ENCODE peak calls at places on chromosomes 5 and 9, in seven cellular contexts. One of them, this sample, is unnamed.

GRCh38 chr9:111691686-111692329 is 30.4 kb downstream of the GNG10 start:
- DNase-seq in HFF-Myc: peak
- DNase-seq in GM23338: peak
- DNase-seq in esophagus squamous epithelium: no peak
- DNase-seq in AG04449: no peak
- DNase-seq in MM.1S: peak
- DNase-seq in AG10803: peak
- DNase-seq in this sample: no peak

GRCh38 chr5:174589599-174589998 is 134.8 kb upstream of the MSX2 start:
- DNase-seq in esophagus squamous epithelium: no peak
- DNase-seq in AG10803: no peak
- DNase-seq in HFF-Myc: no peak
- DNase-seq in AG04449: no peak
- DNase-seq in GM23338: no peak
- DNase-seq in MM.1S: no peak
- DNase-seq in this sample: no peak

GRCh38 chr9:14312721-14313377 is 1.1 kb downstream of the NFIB start:
- DNase-seq in MM.1S: no peak
- DNase-seq in AG04449: no peak
- DNase-seq in esophagus squamous epithelium: no peak
- DNase-seq in GM23338: peak
- DNase-seq in AG10803: no peak
- DNase-seq in HFF-Myc: no peak
- DNase-seq in this sample: peak

GRCh38 chr5:77662615-77663014 is 24.1 kb upstream of the OTP start:
- DNase-seq in esophagus squamous epithelium: no peak
- DNase-seq in AG04449: no peak
- DNase-seq in HFF-Myc: no peak
- DNase-seq in MM.1S: no peak
- DNase-seq in GM23338: no peak
- DNase-seq in AG10803: no peak
- DNase-seq in this sample: no peak

GRCh38 chr5:151195622-151196021 is 28.3 kb downstream of the CCDC69 start:
- DNase-seq in GM23338: no peak
- DNase-seq in HFF-Myc: no peak
- DNase-seq in AG10803: peak
- DNase-seq in esophagus squamous epithelium: no peak
- DNase-seq in MM.1S: no peak
- DNase-seq in AG04449: no peak
- DNase-seq in this sample: no peak

GRCh38 chr5:112703866-112704820 is 33.5 kb upstream of the APC start:
- DNase-seq in MM.1S: no peak
- DNase-seq in esophagus squamous epithelium: no peak
- DNase-seq in HFF-Myc: no peak
- DNase-seq in GM23338: no peak
- DNase-seq in AG04449: no peak
- DNase-seq in AG10803: peak
- DNase-seq in this sample: no peak

GRCh38 chr9:106060885-106061284 is 366.5 kb downstream of the TMEM38B start:
- DNase-seq in HFF-Myc: no peak
- DNase-seq in MM.1S: no peak
- DNase-seq in AG10803: no peak
- DNase-seq in GM23338: no peak
- DNase-seq in esophagus squamous epithelium: no peak
- DNase-seq in AG04449: no peak
- DNase-seq in this sample: no peak

GRCh38 chr5:154444559-154445421 is 1.0 kb upstream of the SAP30L start:
- DNase-seq in HFF-Myc: no peak
- DNase-seq in MM.1S: peak
- DNase-seq in GM23338: peak
- DNase-seq in AG10803: no peak
- DNase-seq in AG04449: no peak
- DNase-seq in esophagus squamous epithelium: no peak
- DNase-seq in this sample: no peak

GRCh38 chr5:25027016-25027415 is 382.2 kb upstream of the CDH10 start:
- DNase-seq in AG04449: no peak
- DNase-seq in AG10803: no peak
- DNase-seq in MM.1S: no peak
- DNase-seq in esophagus squamous epithelium: no peak
- DNase-seq in GM23338: no peak
- DNase-seq in HFF-Myc: no peak
- DNase-seq in this sample: no peak

GRCh38 chr9:87656485-87656884 is 69.4 kb upstream of the CTSL start:
- DNase-seq in HFF-Myc: no peak
- DNase-seq in GM23338: no peak
- DNase-seq in AG04449: no peak
- DNase-seq in AG10803: no peak
- DNase-seq in esophagus squamous epithelium: no peak
- DNase-seq in MM.1S: no peak
- DNase-seq in this sample: no peak

GRCh38 chr9:136577941-136578619 is 32.2 kb upstream of the NOTCH1 start:
- DNase-seq in esophagus squamous epithelium: no peak
- DNase-seq in AG04449: no peak
- DNase-seq in GM23338: no peak
- DNase-seq in AG10803: no peak
- DNase-seq in MM.1S: no peak
- DNase-seq in HFF-Myc: no peak
- DNase-seq in this sample: no peak

GRCh38 chr5:56532411-56532935 is 282.9 kb upstream of the MAP3K1 start:
- DNase-seq in GM23338: no peak
- DNase-seq in MM.1S: no peak
- DNase-seq in esophagus squamous epithelium: no peak
- DNase-seq in HFF-Myc: no peak
- DNase-seq in AG10803: no peak
- DNase-seq in AG04449: no peak
- DNase-seq in this sample: no peak

GRCh38 chr9:116466289-116467012 is 220.7 kb upstream of the TRIM32 start:
- DNase-seq in AG10803: no peak
- DNase-seq in AG04449: no peak
- DNase-seq in GM23338: no peak
- DNase-seq in esophagus squamous epithelium: no peak
- DNase-seq in MM.1S: no peak
- DNase-seq in HFF-Myc: no peak
- DNase-seq in this sample: no peak

GRCh38 chr9:12163775-12164458 is 529.3 kb upstream of the TYRP1 start:
- DNase-seq in AG10803: no peak
- DNase-seq in MM.1S: no peak
- DNase-seq in esophagus squamous epithelium: no peak
- DNase-seq in AG04449: no peak
- DNase-seq in HFF-Myc: no peak
- DNase-seq in GM23338: no peak
- DNase-seq in this sample: no peak

GRCh38 chr5:159178978-159179377 is 30.4 kb downstream of the RNF145 start:
- DNase-seq in esophagus squamous epithelium: no peak
- DNase-seq in MM.1S: no peak
- DNase-seq in AG04449: peak
- DNase-seq in AG10803: peak
- DNase-seq in GM23338: no peak
- DNase-seq in HFF-Myc: peak
- DNase-seq in this sample: no peak

GRCh38 chr5:62307364-62307689 is 1.3 kb downstream of the KIF2A start:
- DNase-seq in HFF-Myc: no peak
- DNase-seq in esophagus squamous epithelium: no peak
- DNase-seq in AG04449: no peak
- DNase-seq in MM.1S: no peak
- DNase-seq in AG10803: no peak
- DNase-seq in GM23338: no peak
- DNase-seq in this sample: no peak

GRCh38 chr5:169933624-169934023 is 46.7 kb downstream of the INSYN2B start:
- DNase-seq in HFF-Myc: no peak
- DNase-seq in MM.1S: no peak
- DNase-seq in esophagus squamous epithelium: no peak
- DNase-seq in GM23338: no peak
- DNase-seq in AG04449: no peak
- DNase-seq in AG10803: peak
- DNase-seq in this sample: no peak

GRCh38 chr9:88791105-88791805 is 200.0 kb upstream of the S1PR3 start:
- DNase-seq in AG04449: peak
- DNase-seq in HFF-Myc: no peak
- DNase-seq in GM23338: no peak
- DNase-seq in AG10803: peak
- DNase-seq in esophagus squamous epithelium: no peak
- DNase-seq in MM.1S: no peak
- DNase-seq in this sample: no peak

GRCh38 chr5:178685386-178686059 is 44.9 kb downstream of the ZNF354A start:
- DNase-seq in HFF-Myc: no peak
- DNase-seq in AG10803: no peak
- DNase-seq in AG04449: no peak
- DNase-seq in esophagus squamous epithelium: no peak
- DNase-seq in MM.1S: no peak
- DNase-seq in GM23338: no peak
- DNase-seq in this sample: no peak

GRCh38 chr5:73448451-73449136 is at the start of gene FOXD1:
- DNase-seq in MM.1S: peak
- DNase-seq in AG10803: peak
- DNase-seq in AG04449: peak
- DNase-seq in esophagus squamous epithelium: peak
- DNase-seq in GM23338: peak
- DNase-seq in HFF-Myc: peak
- DNase-seq in this sample: peak

GRCh38 chr9:86126998-86127972 is 27.9 kb upstream of the GOLM1 start:
- DNase-seq in AG10803: peak
- DNase-seq in AG04449: peak
- DNase-seq in GM23338: peak
- DNase-seq in MM.1S: peak
- DNase-seq in esophagus squamous epithelium: no peak
- DNase-seq in HFF-Myc: peak
- DNase-seq in this sample: no peak

GRCh38 chr9:81557957-81558791 is 131.2 kb downstream of the TLE1 start:
- DNase-seq in GM23338: no peak
- DNase-seq in AG04449: peak
- DNase-seq in esophagus squamous epithelium: no peak
- DNase-seq in AG10803: peak
- DNase-seq in HFF-Myc: peak
- DNase-seq in MM.1S: no peak
- DNase-seq in this sample: no peak

GRCh38 chr5:139689631-139690384 is 41.7 kb downstream of the CXXC5 start:
- DNase-seq in GM23338: peak
- DNase-seq in AG04449: no peak
- DNase-seq in esophagus squamous epithelium: no peak
- DNase-seq in AG10803: no peak
- DNase-seq in MM.1S: peak
- DNase-seq in HFF-Myc: no peak
- DNase-seq in this sample: no peak

GRCh38 chr9:129145841-129146292 is 32.2 kb downstream of the IER5L start:
- DNase-seq in AG10803: peak
- DNase-seq in GM23338: peak
- DNase-seq in MM.1S: no peak
- DNase-seq in AG04449: peak
- DNase-seq in esophagus squamous epithelium: no peak
- DNase-seq in HFF-Myc: no peak
- DNase-seq in this sample: peak

GRCh38 chr5:79225026-79225425 is 10.9 kb upstream of the JMY start:
- DNase-seq in AG10803: peak
- DNase-seq in GM23338: no peak
- DNase-seq in esophagus squamous epithelium: no peak
- DNase-seq in AG04449: no peak
- DNase-seq in MM.1S: no peak
- DNase-seq in HFF-Myc: no peak
- DNase-seq in this sample: no peak

DNA sequence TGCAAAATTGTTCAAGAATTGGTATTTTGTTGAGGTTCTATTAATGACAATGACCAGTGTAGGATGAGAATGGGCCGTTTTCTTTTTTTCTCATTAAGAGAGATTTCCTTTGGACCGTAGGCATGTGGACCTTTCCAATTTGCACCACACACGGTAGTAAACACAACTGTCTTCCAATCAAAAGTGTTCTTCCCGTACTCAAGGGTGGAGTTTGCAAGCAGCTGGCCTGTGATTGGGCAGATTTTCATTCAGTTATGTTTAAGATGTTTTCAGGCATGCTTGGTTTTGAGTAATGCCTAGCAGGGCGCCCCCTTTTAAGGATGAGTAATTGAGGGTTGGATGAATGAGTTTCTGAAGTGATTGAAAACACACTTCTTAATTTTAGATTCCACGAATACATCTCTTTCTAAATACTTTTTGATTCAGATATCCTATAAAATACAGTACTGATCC is 2.5 kb downstream of the KDM3B start:
- DNase-seq in MM.1S: peak
- DNase-seq in AG04449: peak
- DNase-seq in HFF-Myc: peak
- DNase-seq in esophagus squamous epithelium: no peak
- DNase-seq in AG10803: peak
- DNase-seq in GM23338: peak
- DNase-seq in this sample: no peak
- TF ChIP-seq CTCF in MM.1S: peak
- TF ChIP-seq CTCF in AG04449: no peak
- TF ChIP-seq CTCF in HFF-Myc: no peak
- TF ChIP-seq CTCF in esophagus squamous epithelium: no peak
- TF ChIP-seq CTCF in AG10803: peak
- TF ChIP-seq CTCF in GM23338: no peak
- TF ChIP-seq CTCF in this sample: no peak

GRCh38 chr9:131677051-131677444 is 62.8 kb downstream of the RAPGEF1 start:
- DNase-seq in GM23338: no peak
- DNase-seq in AG04449: no peak
- DNase-seq in esophagus squamous epithelium: no peak
- DNase-seq in MM.1S: no peak
- DNase-seq in HFF-Myc: no peak
- DNase-seq in AG10803: peak
- DNase-seq in this sample: no peak
- H3K4me3 ChIP-seq in GM23338: peak
- H3K4me3 ChIP-seq in AG04449: no peak
- H3K4me3 ChIP-seq in esophagus squamous epithelium: no peak
- H3K4me3 ChIP-seq in MM.1S: peak
- H3K4me3 ChIP-seq in HFF-Myc: no peak
- H3K4me3 ChIP-seq in AG10803: no peak
- H3K4me3 ChIP-seq in this sample: no peak

DNA sequence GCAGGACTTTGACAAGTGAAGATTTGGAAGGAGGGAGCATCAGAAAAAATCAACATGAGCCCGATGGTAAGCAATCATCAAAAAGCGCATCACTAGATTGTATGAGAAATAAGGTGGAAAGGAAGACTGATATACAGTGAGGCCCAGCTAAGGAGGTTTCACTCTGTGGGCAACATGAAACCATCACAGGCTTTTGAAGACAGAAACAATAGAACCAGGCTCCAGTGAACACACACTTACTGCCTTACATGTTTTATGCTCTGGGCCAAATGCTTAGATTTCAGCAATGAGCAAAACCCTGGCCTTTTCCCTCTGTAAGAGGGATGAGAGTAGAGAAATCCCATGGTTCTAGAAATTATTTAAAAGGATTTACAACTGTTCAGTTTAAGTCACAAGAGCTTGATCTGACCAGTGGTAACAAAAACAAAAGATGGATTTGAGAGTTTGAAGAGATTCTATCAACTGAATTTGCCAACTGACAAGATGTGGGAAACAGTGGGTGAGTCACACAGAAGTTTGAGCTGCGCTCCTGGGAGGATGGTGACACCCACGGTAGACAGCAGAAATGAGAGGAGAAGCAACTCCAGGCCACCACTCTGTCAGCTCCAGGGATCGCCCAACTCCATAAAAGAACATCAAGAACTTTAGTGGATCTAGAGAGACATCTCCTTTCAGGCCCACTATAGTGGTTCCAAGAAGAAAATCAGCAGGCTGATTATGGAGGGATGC is 261.8 kb downstream of the MCTP1 start:
- DNase-seq in HFF-Myc: no peak
- DNase-seq in GM23338: no peak
- DNase-seq in AG10803: no peak
- DNase-seq in MM.1S: peak
- DNase-seq in esophagus squamous epithelium: no peak
- DNase-seq in AG04449: no peak
- DNase-seq in this sample: no peak
- TF ChIP-seq CTCF in HFF-Myc: no peak
- TF ChIP-seq CTCF in GM23338: no peak
- TF ChIP-seq CTCF in AG10803: no peak
- TF ChIP-seq CTCF in MM.1S: no peak
- TF ChIP-seq CTCF in esophagus squamous epithelium: no peak
- TF ChIP-seq CTCF in AG04449: no peak
- TF ChIP-seq CTCF in this sample: no peak

GRCh38 chr9:93465853-93466252 is 12.5 kb upstream of the FAM120AOS start:
- DNase-seq in HFF-Myc: no peak
- DNase-seq in MM.1S: no peak
- DNase-seq in esophagus squamous epithelium: no peak
- DNase-seq in AG04449: no peak
- DNase-seq in GM23338: no peak
- DNase-seq in AG10803: no peak
- DNase-seq in this sample: no peak
- H3K4me3 ChIP-seq in HFF-Myc: no peak
- H3K4me3 ChIP-seq in MM.1S: no peak
- H3K4me3 ChIP-seq in esophagus squamous epithelium: no peak
- H3K4me3 ChIP-seq in AG04449: no peak
- H3K4me3 ChIP-seq in GM23338: peak
- H3K4me3 ChIP-seq in AG10803: no peak
- H3K4me3 ChIP-seq in this sample: no peak

This sample was measured in sigmoid colon.